ENCODE peak calls at places on chromosomes 12 and 14, in five cellular contexts. V, P, A, Y and Q are unnamed samples. For H3K27me3, the result is how much of the 10 kb centered on the place peaks cover.

GRCh38 chr14:34628681-34629135 is 1.2 kb downstream of the SNX6 start:
- DNase-seq in V (no peak), P (no peak), A (peak), Y (peak), Q (no peak)

GRCh38 chr12:84911331-84912190 is 1.0 kb downstream of the SLC6A15 start:
- DNase-seq in V (no peak), P (no peak), A (peak), Y (peak), Q (no peak)

GRCh38 chr12:47715393-47715876 is 9.6 kb upstream of the RPAP3 start:
- DNase-seq in V (peak), P (peak), A (peak), Y (peak), Q (no peak)

GRCh38 chr12:15928345-15928744 is 17.2 kb downstream of the DERA start:
- DNase-seq in V (no peak), P (no peak), A (peak), Y (no peak), Q (peak)

GRCh38 chr12:69430942-69431603 is 39.1 kb upstream of the FRS2 start:
- DNase-seq in V (no peak), P (no peak), A (no peak), Y (peak), Q (no peak)

GRCh38 chr14:91649930-91650329 is 82.0 kb downstream of the CATSPERB start:
- DNase-seq in V (no peak), P (peak), A (peak), Y (peak), Q (no peak)

GRCh38 chr14:89621791-89622638 is 205.0 kb upstream of the FOXN3 start:
- DNase-seq in V (no peak), P (no peak), A (no peak), Y (no peak), Q (no peak)

GRCh38 chr14:28057286-28058011 is 709.1 kb upstream of the FOXG1 start:
- DNase-seq in V (no peak), P (no peak), A (no peak), Y (no peak), Q (no peak)

GRCh38 chr12:94353130-94353529 is 106.5 kb downstream of the CEP83 start:
- DNase-seq in V (no peak), P (no peak), A (no peak), Y (no peak), Q (no peak)

GRCh38 chr14:49770212-49770817 is 2.4 kb downstream of the KLHDC2 start:
- DNase-seq in V (peak), P (no peak), A (peak), Y (no peak), Q (no peak)

GRCh38 chr14:69625299-69626131 is 14.1 kb downstream of the SUSD6 start:
- DNase-seq in V (peak), P (no peak), A (peak), Y (no peak), Q (no peak)

DNA sequence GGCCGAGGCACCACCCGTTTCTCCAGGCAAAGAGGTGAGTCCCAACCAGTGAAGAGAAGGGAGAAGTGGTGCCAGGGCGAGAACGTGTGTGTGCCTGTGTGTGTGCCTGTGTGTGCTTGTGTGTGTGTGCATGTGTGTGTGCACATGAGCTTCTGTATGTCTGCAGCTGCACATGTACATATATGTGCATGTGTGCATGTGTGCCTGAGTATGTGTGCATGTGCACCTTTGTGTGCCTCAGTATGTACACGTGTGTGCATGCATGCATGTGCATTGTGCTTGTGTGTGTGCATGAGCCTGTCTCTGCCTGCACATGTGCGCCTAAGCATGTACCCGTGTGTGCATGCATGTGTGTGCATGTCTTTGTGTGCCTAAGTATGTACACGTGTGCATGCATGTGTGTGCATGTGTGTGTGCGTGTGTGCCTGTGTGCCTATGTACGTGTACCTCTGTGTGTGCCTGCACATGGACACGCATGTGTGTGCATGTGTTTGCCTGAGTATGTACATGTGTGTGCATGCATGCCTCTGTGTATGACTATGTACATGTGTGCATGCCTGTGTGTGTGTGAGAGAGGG is 5.9 kb upstream of the GALNT9 start:
- DNase-seq in V (no peak), P (no peak), A (no peak), Y (no peak), Q (no peak)
- H3K27me3 ChIP-seq in V (under half), P (under half), A (under half), Y (under half), Q (under half)

DNA sequence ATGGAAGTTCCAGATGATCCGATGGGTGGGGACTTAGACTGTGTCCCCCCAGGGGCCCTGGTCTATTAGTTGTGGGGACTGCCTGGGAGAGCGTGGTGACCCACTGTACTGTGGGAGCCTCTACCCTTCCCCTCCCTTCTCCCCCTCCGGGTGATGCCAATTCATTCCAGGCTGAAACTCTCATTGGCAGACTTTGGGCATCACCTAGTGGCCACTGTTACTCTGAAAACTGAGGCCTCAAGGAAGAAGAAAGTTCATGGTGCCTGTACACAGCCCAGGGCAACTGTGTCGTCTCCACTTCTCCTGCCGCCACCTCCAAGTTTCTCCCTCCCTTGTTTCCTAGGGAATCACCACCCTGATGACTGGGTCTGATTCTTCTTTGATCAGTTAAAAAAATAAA is 173.6 kb upstream of the ALG10B start:
- DNase-seq in V (no peak), P (no peak), A (no peak), Y (no peak), Q (no peak)
- H3K27me3 ChIP-seq in V (under half), P (under half), A (under half), Y (under half), Q (under half)

GRCh38 chr12:97474987-97475386 is 12.4 kb downstream of the RMST start:
- DNase-seq in V (no peak), P (no peak), A (no peak), Y (no peak), Q (no peak)
- H3K27me3 ChIP-seq in V (under half), P (under half), A (under half), Y (under half), Q (under half)

DNA sequence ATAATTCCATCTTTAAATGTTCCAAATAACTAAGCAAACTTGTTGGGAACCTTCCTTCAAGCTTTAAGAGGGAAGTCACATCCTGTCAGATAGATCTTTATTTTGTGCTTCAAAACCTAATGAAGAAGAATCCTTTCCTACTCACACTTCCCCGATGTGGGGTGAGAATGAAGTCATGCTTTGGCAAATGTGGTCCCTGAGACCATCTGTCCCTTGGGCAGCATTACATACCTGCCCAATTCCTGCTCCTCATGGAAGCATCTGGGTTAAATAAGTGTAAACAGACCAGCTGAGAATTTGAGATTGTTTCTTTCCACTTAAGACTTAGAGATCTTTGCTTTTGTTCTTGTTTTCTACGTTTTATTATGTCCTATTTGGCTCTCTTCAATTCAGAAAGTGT is 606.0 kb upstream of the TMEM132C start:
- DNase-seq in V (no peak), P (no peak), A (no peak), Y (no peak), Q (no peak)
- H3K27me3 ChIP-seq in V (under half), P (under half), A (under half), Y (under half), Q (under half)

DNA sequence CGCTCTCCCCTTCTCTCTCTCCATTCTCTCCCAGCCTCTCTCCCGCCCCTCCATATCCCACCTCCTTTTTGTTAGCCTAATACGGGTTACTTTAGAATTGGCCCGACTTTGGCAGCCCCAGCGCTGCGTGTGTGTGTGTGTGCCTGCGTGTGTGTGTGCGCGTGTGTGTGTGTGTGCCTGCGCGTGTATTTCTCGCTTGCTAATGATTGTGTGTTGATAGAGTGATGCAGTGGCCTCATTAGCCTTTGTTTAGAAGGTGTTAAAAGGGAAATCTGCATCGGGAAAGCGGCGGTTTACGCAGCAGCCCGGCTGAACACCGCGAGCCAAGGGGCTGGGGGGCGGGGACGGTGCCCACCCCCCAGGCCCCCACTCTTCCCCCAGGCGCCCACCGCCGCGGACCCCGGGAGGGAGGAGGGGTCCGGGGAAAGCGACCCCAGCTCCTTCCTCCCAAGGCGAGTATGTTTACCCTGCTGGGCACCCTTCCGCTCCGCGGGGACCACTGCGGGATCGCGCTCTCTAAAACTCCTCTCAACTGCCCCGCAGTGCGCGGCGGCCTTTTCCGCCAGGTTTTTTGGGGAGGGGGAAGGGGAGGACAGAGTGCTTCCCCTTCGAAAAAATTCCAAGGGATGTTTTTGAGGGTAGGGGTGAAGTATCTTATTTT is 6.8 kb upstream of the LHX5 start:
- DNase-seq in V (no peak), P (no peak), A (no peak), Y (no peak), Q (no peak)
- H3K27me3 ChIP-seq in V (under half), P (under half), A (half or more), Y (half or more), Q (half or more)

DNA sequence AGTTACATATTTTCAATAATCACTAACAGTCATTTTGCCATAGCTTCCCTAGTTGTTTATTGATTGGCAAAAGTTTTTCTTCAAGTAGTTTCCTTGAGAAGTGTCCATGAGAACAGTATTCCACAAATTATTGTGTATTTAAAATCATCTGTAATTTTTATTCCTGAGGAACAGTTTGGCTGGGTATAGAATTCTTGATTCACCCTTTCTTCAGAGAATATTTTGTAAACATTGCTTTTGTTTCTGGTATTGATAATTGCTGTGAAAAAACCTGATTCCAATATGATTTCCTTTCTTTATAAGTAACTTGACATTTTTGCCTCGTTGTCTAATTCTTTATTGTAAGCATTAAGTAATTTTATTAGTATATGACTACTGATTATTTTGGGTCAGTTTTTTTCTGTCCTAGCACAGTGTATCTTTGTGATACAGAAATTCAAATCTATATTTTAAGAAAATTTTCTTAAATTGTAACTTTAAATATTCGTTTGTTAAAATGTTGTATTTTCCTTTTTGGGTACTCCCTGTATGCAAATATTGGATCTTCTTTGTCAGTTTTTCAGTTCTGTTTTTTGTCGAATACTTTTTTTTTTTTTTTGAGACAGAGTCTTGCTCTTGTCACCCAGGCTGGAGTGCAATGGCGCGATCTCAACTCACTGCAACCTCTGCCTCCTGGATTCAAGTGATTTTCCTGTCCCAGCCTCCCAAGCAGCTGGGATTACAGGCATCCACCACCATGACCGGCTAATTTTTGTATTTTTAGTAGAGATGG is 162.0 kb upstream of the ATP2B1 start:
- DNase-seq in V (no peak), P (no peak), A (no peak), Y (no peak), Q (no peak)
- H3K27me3 ChIP-seq in V (under half), P (under half), A (under half), Y (under half), Q (under half)

DNA sequence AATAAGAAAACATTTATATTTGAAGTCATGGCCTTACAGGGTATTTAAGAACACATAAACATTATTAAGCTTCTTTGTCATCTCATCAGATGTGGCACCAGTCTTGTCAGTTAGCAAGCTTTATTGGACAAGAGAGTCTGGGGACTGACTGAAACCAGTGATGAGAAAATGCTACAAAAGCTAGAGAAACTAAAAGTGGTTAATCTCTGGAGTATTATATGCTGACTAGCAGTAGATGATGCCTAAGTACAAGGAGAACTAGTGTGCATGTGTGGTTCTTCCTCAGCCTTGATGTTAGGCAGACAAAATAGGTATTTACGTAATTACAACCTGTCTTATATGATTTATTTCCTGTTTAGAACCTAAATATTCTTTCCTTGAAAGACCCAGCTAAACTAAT is 176.5 kb downstream of the CPNE8 start:
- DNase-seq in V (no peak), P (no peak), A (no peak), Y (no peak), Q (no peak)
- H3K27me3 ChIP-seq in V (under half), P (under half), A (under half), Y (under half), Q (under half)

DNA sequence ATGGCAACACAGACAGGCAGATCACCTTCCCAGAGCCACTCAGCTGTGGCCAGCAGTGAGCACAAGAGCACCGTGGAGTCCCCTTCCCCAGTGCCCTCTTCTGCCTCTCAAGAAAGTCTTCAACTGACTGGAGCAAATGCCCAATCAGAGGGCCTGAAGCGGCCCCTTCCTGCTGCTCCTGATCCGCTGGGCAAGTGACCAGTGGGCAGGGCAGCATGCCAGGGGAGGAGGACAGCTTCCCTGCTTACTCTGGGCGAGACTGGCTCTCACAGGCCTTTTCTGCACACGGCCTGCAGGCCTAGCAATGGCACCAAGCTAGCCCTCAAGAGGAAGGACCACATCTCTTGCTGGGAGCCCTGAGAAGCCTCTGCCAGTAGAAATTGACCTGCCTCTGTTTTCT is 890 bp downstream of the KRT71 start:
- DNase-seq in V (no peak), P (no peak), A (no peak), Y (no peak), Q (no peak)
- H3K27me3 ChIP-seq in V (under half), P (under half), A (half or more), Y (under half), Q (under half)

GRCh38 chr12:2961705-2962104 is 2.5 kb downstream of the TEAD4 start:
- DNase-seq in V (no peak), P (no peak), A (no peak), Y (no peak), Q (no peak)
- H3K27me3 ChIP-seq in V (under half), P (under half), A (under half), Y (under half), Q (under half)

GRCh38 chr12:14191612-14192011 is 173.9 kb upstream of the ATF7IP start:
- DNase-seq in V (no peak), P (no peak), A (no peak), Y (no peak), Q (no peak)
- H3K27me3 ChIP-seq in V (under half), P (under half), A (under half), Y (under half), Q (under half)